ENCODE peak calls at places on chromosomes 5 and 9, in five cellular contexts. One of them, this sample, is unnamed.

GRCh38 chr9:5025416-5025815 is 40.3 kb downstream of the JAK2 start:
- DNase-seq in GM23248: peak; percentile 6
- DNase-seq in K562: no peak
- DNase-seq in heart right ventricle: no peak
- DNase-seq in brain microvascular endothelial cell: peak; percentile 26
- DNase-seq in this sample: no peak

GRCh38 chr5:143673676-143674468 is 138.1 kb upstream of the HMHB1 start:
- DNase-seq in GM23248: peak; percentile 17
- DNase-seq in K562: no peak
- DNase-seq in heart right ventricle: no peak
- DNase-seq in brain microvascular endothelial cell: no peak
- DNase-seq in this sample: no peak

GRCh38 chr5:40689442-40689841 is 9.7 kb downstream of the PTGER4 start:
- DNase-seq in GM23248: peak; percentile 96
- DNase-seq in K562: peak; percentile 61
- DNase-seq in heart right ventricle: peak; percentile 35
- DNase-seq in brain microvascular endothelial cell: peak; percentile 96
- DNase-seq in this sample: peak; percentile 48

GRCh38 chr5:158868570-158868969 is 231.1 kb downstream of the EBF1 start:
- DNase-seq in GM23248: no peak
- DNase-seq in K562: no peak
- DNase-seq in heart right ventricle: no peak
- DNase-seq in brain microvascular endothelial cell: no peak
- DNase-seq in this sample: no peak

GRCh38 chr5:36181709-36182262 is 29.9 kb downstream of the SKP2 start:
- DNase-seq in GM23248: no peak
- DNase-seq in K562: no peak
- DNase-seq in heart right ventricle: no peak
- DNase-seq in brain microvascular endothelial cell: no peak
- DNase-seq in this sample: no peak

GRCh38 chr5:141486091-141486490 is 1.3 kb downstream of the PCDHGC4 start:
- DNase-seq in GM23248: no peak
- DNase-seq in K562: no peak
- DNase-seq in heart right ventricle: no peak
- DNase-seq in brain microvascular endothelial cell: no peak
- DNase-seq in this sample: no peak

GRCh38 chr5:87151547-87151946 is 116.1 kb upstream of the RASA1 start:
- DNase-seq in GM23248: peak; percentile 88
- DNase-seq in K562: peak; percentile 12
- DNase-seq in heart right ventricle: no peak
- DNase-seq in brain microvascular endothelial cell: peak; percentile 74
- DNase-seq in this sample: no peak

GRCh38 chr9:98255064-98255577 is 328 bp downstream of the TBC1D2 start:
- DNase-seq in GM23248: peak; percentile 82
- DNase-seq in K562: peak; percentile 44
- DNase-seq in heart right ventricle: no peak
- DNase-seq in brain microvascular endothelial cell: peak; percentile 44
- DNase-seq in this sample: no peak

GRCh38 chr5:56585466-56585865 is 229.9 kb upstream of the MAP3K1 start:
- DNase-seq in GM23248: peak; percentile 63
- DNase-seq in K562: no peak
- DNase-seq in heart right ventricle: no peak
- DNase-seq in brain microvascular endothelial cell: no peak
- DNase-seq in this sample: no peak

GRCh38 chr5:60597570-60597969 is 102.4 kb downstream of the DEPDC1B start:
- DNase-seq in GM23248: no peak
- DNase-seq in K562: no peak
- DNase-seq in heart right ventricle: no peak
- DNase-seq in brain microvascular endothelial cell: no peak
- DNase-seq in this sample: no peak

GRCh38 chr9:71446499-71447411 is 321.6 kb downstream of the CEMIP2 start:
- DNase-seq in GM23248: peak; percentile 81
- DNase-seq in K562: peak; percentile 16
- DNase-seq in heart right ventricle: peak; percentile 21
- DNase-seq in brain microvascular endothelial cell: peak; percentile 48
- DNase-seq in this sample: peak; percentile 5

GRCh38 chr9:82271099-82271498 is 282.5 kb downstream of the SPATA31D1 start:
- DNase-seq in GM23248: peak; percentile 90
- DNase-seq in K562: no peak
- DNase-seq in heart right ventricle: no peak
- DNase-seq in brain microvascular endothelial cell: peak; percentile 7
- DNase-seq in this sample: no peak

GRCh38 chr5:65102826-65103673 is 334.3 kb downstream of the CWC27 start:
- DNase-seq in GM23248: peak; percentile 66
- DNase-seq in K562: no peak
- DNase-seq in heart right ventricle: peak; percentile 72
- DNase-seq in brain microvascular endothelial cell: no peak
- DNase-seq in this sample: peak; percentile 29

GRCh38 chr5:55338810-55339243 is 31.0 kb downstream of the MTREX start:
- DNase-seq in GM23248: peak; percentile 50
- DNase-seq in K562: no peak
- DNase-seq in heart right ventricle: no peak
- DNase-seq in brain microvascular endothelial cell: no peak
- DNase-seq in this sample: no peak

GRCh38 chr5:54904425-54904824 is 81.0 kb downstream of the ESM1 start:
- DNase-seq in GM23248: peak; percentile 86
- DNase-seq in K562: peak; percentile 27
- DNase-seq in heart right ventricle: no peak
- DNase-seq in brain microvascular endothelial cell: peak; percentile 45
- DNase-seq in this sample: no peak

GRCh38 chr9:3856592-3856991 is 330.8 kb upstream of the RFX3 start:
- DNase-seq in GM23248: peak; percentile 9
- DNase-seq in K562: no peak
- DNase-seq in heart right ventricle: no peak
- DNase-seq in brain microvascular endothelial cell: peak; percentile 46
- DNase-seq in this sample: no peak

DNA sequence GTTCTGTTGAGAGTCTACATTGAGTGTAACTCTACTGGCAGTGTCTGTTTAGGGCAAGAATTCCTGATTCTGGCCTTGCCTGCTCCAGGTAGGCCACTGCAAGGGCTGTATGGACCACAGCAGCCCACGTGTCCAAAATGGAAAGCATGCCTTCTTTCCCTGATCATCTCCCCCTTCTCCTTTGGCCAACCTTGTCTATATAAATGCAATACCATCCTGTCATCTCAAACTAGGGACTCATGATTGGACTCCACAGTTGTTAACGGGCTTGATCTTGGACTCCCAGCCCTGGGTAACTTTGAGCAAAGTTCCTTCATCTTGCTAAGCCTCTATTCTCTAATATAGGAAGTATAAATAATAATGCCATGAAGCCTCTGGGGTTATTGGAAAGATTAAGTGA is 533.6 kb downstream of the BNC2 start:
- DNase-seq in GM23248: no peak
- DNase-seq in K562: no peak
- DNase-seq in heart right ventricle: no peak
- DNase-seq in brain microvascular endothelial cell: no peak
- DNase-seq in this sample: no peak
- H3K36me3 ChIP-seq in GM23248: no peaks in the 10 kb centered on the region
- H3K36me3 ChIP-seq in K562: no peaks in the 10 kb centered on the region
- H3K36me3 ChIP-seq in heart right ventricle: no peaks in the 10 kb centered on the region
- H3K36me3 ChIP-seq in brain microvascular endothelial cell: no peaks in the 10 kb centered on the region
- H3K36me3 ChIP-seq in this sample: no peaks in the 10 kb centered on the region

GRCh38 chr5:172795401-172795977 is 24.5 kb upstream of the DUSP1 start:
- DNase-seq in GM23248: peak; percentile 97
- DNase-seq in K562: no peak
- DNase-seq in heart right ventricle: peak; percentile 96
- DNase-seq in brain microvascular endothelial cell: peak; percentile 95
- DNase-seq in this sample: peak; percentile 93

GRCh38 chr5:172797800-172798199 is 26.8 kb upstream of the DUSP1 start:
- DNase-seq in GM23248: peak; percentile 41
- DNase-seq in K562: no peak
- DNase-seq in heart right ventricle: no peak
- DNase-seq in brain microvascular endothelial cell: no peak
- DNase-seq in this sample: no peak

GRCh38 chr5:172793577-172794488 is 22.8 kb upstream of the DUSP1 start:
- DNase-seq in GM23248: peak; percentile 70
- DNase-seq in K562: peak; percentile 67
- DNase-seq in heart right ventricle: no peak
- DNase-seq in brain microvascular endothelial cell: peak; percentile 65
- DNase-seq in this sample: no peak

GRCh38 chr5:172798422-172799215 is 27.6 kb upstream of the DUSP1 start:
- DNase-seq in GM23248: peak; percentile 95
- DNase-seq in K562: no peak
- DNase-seq in heart right ventricle: no peak
- DNase-seq in brain microvascular endothelial cell: peak; percentile 90
- DNase-seq in this sample: peak; percentile 49

GRCh38 chr5:172796306-172796705 is 25.3 kb upstream of the DUSP1 start:
- DNase-seq in GM23248: no peak
- DNase-seq in K562: no peak
- DNase-seq in heart right ventricle: no peak
- DNase-seq in brain microvascular endothelial cell: no peak
- DNase-seq in this sample: no peak
- H3K27ac ChIP-seq in GM23248: peak overlapping the region; percentile 82
- H3K27ac ChIP-seq in K562: no peak overlapping the region
- H3K27ac ChIP-seq in heart right ventricle: peak overlapping the region; percentile 64
- H3K27ac ChIP-seq in brain microvascular endothelial cell: peak overlapping the region; percentile 84
- H3K27ac ChIP-seq in this sample: peak overlapping the region; percentile 78

GRCh38 chr9:132503116-132503515 is 79.3 kb upstream of the BARHL1 start:
- DNase-seq in GM23248: no peak
- DNase-seq in K562: no peak
- DNase-seq in heart right ventricle: no peak
- DNase-seq in brain microvascular endothelial cell: no peak
- DNase-seq in this sample: no peak
- H3K36me3 ChIP-seq in GM23248: no peaks in the 10 kb centered on the region
- H3K36me3 ChIP-seq in K562: no peaks in the 10 kb centered on the region
- H3K36me3 ChIP-seq in heart right ventricle: no peaks in the 10 kb centered on the region
- H3K36me3 ChIP-seq in brain microvascular endothelial cell: no peaks in the 10 kb centered on the region
- H3K36me3 ChIP-seq in this sample: no peaks in the 10 kb centered on the region

DNA sequence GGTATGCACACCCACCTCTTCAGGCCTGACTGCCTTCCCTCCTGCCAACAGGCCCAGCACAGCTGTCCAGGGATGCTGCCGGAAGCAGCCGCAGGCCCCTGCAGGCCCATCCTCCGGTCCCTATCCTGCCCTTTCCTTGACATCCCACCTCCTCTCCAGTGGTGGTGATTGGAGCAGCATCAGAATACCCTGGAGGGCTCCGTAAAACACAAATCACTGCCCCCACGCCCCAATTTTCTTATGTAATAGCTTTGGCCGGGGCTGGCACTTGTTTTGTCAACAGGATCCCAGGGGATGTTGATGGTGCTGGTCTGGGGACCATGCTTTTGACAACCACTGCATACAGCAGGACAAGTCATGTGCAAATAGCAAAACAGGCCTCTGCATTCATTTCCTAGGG is 274.5 kb downstream of the GADD45G start:
- DNase-seq in GM23248: no peak
- DNase-seq in K562: no peak
- DNase-seq in heart right ventricle: no peak
- DNase-seq in brain microvascular endothelial cell: no peak
- DNase-seq in this sample: no peak
- H3K27ac ChIP-seq in GM23248: no peak overlapping the region
- H3K27ac ChIP-seq in K562: no peak overlapping the region
- H3K27ac ChIP-seq in heart right ventricle: peak overlapping the region; percentile 81
- H3K27ac ChIP-seq in brain microvascular endothelial cell: no peak overlapping the region
- H3K27ac ChIP-seq in this sample: no peak overlapping the region

GRCh38 chr9:124309665-124310064 is 51.9 kb downstream of the NEK6 start:
- DNase-seq in GM23248: peak; percentile 98
- DNase-seq in K562: no peak
- DNase-seq in heart right ventricle: no peak
- DNase-seq in brain microvascular endothelial cell: peak; percentile 99
- DNase-seq in this sample: no peak
- H3K36me3 ChIP-seq in GM23248: peaks cover 11% of the 10 kb centered on the region
- H3K36me3 ChIP-seq in K562: no peaks in the 10 kb centered on the region
- H3K36me3 ChIP-seq in heart right ventricle: no peaks in the 10 kb centered on the region
- H3K36me3 ChIP-seq in brain microvascular endothelial cell: peaks cover 34% of the 10 kb centered on the region
- H3K36me3 ChIP-seq in this sample: no peaks in the 10 kb centered on the region

GRCh38 chr9:126521976-126522590 is 91.6 kb upstream of the LMX1B start:
- DNase-seq in GM23248: no peak
- DNase-seq in K562: no peak
- DNase-seq in heart right ventricle: no peak
- DNase-seq in brain microvascular endothelial cell: no peak
- DNase-seq in this sample: no peak
- H3K27ac ChIP-seq in GM23248: no peak overlapping the region
- H3K27ac ChIP-seq in K562: no peak overlapping the region
- H3K27ac ChIP-seq in heart right ventricle: no peak overlapping the region
- H3K27ac ChIP-seq in brain microvascular endothelial cell: no peak overlapping the region
- H3K27ac ChIP-seq in this sample: peak overlapping the region; percentile 81

GRCh38 chr9:136442330-136442729 is 2.7 kb upstream of the INPP5E start:
- DNase-seq in GM23248: no peak
- DNase-seq in K562: no peak
- DNase-seq in heart right ventricle: no peak
- DNase-seq in brain microvascular endothelial cell: no peak
- DNase-seq in this sample: no peak
- H3K36me3 ChIP-seq in GM23248: peaks cover 37% of the 10 kb centered on the region
- H3K36me3 ChIP-seq in K562: peaks cover 73% of the 10 kb centered on the region
- H3K36me3 ChIP-seq in heart right ventricle: peaks cover 42% of the 10 kb centered on the region
- H3K36me3 ChIP-seq in brain microvascular endothelial cell: peaks cover 57% of the 10 kb centered on the region
- H3K36me3 ChIP-seq in this sample: no peaks in the 10 kb centered on the region

GRCh38 chr9:126860077-126860756 is at the start of gene ZBTB34:
- DNase-seq in GM23248: peak; percentile 77
- DNase-seq in K562: peak; percentile 75
- DNase-seq in heart right ventricle: peak; percentile 49
- DNase-seq in brain microvascular endothelial cell: peak; percentile 7
- DNase-seq in this sample: peak; percentile 31

GRCh38 chr9:126861707-126862460 is 1.4 kb downstream of the ZBTB34 start:
- DNase-seq in GM23248: peak; percentile 73
- DNase-seq in K562: peak; percentile 64
- DNase-seq in heart right ventricle: no peak
- DNase-seq in brain microvascular endothelial cell: no peak
- DNase-seq in this sample: no peak

GRCh38 chr9:126860757-126861466 is 473 bp downstream of the ZBTB34 start:
- DNase-seq in GM23248: peak; percentile 65
- DNase-seq in K562: peak; percentile 49
- DNase-seq in heart right ventricle: peak; percentile 17
- DNase-seq in brain microvascular endothelial cell: no peak
- DNase-seq in this sample: no peak

GRCh38 chr9:126864771-126865170 is 4.3 kb downstream of the ZBTB34 start:
- DNase-seq in GM23248: no peak
- DNase-seq in K562: no peak
- DNase-seq in heart right ventricle: no peak
- DNase-seq in brain microvascular endothelial cell: no peak
- DNase-seq in this sample: no peak

GRCh38 chr9:126862461-126862830 is 2.0 kb downstream of the ZBTB34 start:
- DNase-seq in GM23248: peak; percentile 30
- DNase-seq in K562: no peak
- DNase-seq in heart right ventricle: no peak
- DNase-seq in brain microvascular endothelial cell: no peak
- DNase-seq in this sample: no peak
- H3K27ac ChIP-seq in GM23248: no peak overlapping the region
- H3K27ac ChIP-seq in K562: peak overlapping the region; percentile 72
- H3K27ac ChIP-seq in heart right ventricle: no peak overlapping the region
- H3K27ac ChIP-seq in brain microvascular endothelial cell: no peak overlapping the region
- H3K27ac ChIP-seq in this sample: peak overlapping the region; percentile 77

This sample was measured in tibial nerve.